ENCODE peak calls at places on chromosomes 12 and 14, in eight cellular contexts. D is HTR-8/SVneo; P is HT-29; B is heart left ventricle; Q is stimulated activated CD4-positive, alpha-beta T cell treated with anti-CD3 and anti-CD28 coated beads, Interleukin-4, amount 100 ng/mL, for 1 hour; U is activated T-cell treated with anti-CD3 and anti-CD28 coated beads for 1 hour; Z is lung; T is hippocampal formation. C is an unnamed sample.
A peak's percentile ranks its signal among the peaks of the same experiment; 100 is the strongest.

GRCh38 chr14:54450535-54450934 is 9.4 kb upstream of the CNIH1 start:
- DNase-seq in D (no peak), P (no peak), B (no peak), Q (no peak), U (no peak), Z (no peak), T (no peak), C (no peak)

GRCh38 chr12:9404469-9405260 is 196.5 kb upstream of the PZP start:
- DNase-seq in D (peak; percentile 4), P (no peak), B (no peak), Q (peak; percentile 13), U (peak; percentile 16), Z (no peak), T (no peak), C (no peak)

GRCh38 chr12:22340143-22340542 is 5.6 kb upstream of the ST8SIA1 start:
- DNase-seq in D (no peak), P (no peak), B (no peak), Q (no peak), U (no peak), Z (no peak), T (no peak), C (no peak)

GRCh38 chr12:18723752-18724151 is 14.1 kb downstream of the PLCZ1 start:
- DNase-seq in D (peak; percentile 28), P (peak; percentile 66), B (no peak), Q (no peak), U (no peak), Z (no peak), T (no peak), C (no peak)

GRCh38 chr12:121939992-121940766 is 21.8 kb downstream of the CFAP251 start:
- DNase-seq in D (no peak), P (no peak), B (no peak), Q (no peak), U (no peak), Z (no peak), T (no peak), C (no peak)

GRCh38 chr14:33636715-33637114 is 314.2 kb downstream of the EGLN3 start:
- DNase-seq in D (no peak), P (no peak), B (no peak), Q (no peak), U (no peak), Z (no peak), T (no peak), C (no peak)

GRCh38 chr12:52390739-52391617 is 5.5 kb upstream of the KRT84 start:
- DNase-seq in D (no peak), P (peak; percentile 49), B (no peak), Q (no peak), U (no peak), Z (no peak), T (no peak), C (peak; percentile 25)

GRCh38 chr12:132351751-132352495 is 22.5 kb upstream of the GALNT9 start:
- DNase-seq in D (no peak), P (no peak), B (peak; percentile 15), Q (no peak), U (no peak), Z (no peak), T (no peak), C (no peak)

GRCh38 chr14:92885279-92886061 is 37.5 kb upstream of the CHGA start:
- DNase-seq in D (no peak), P (no peak), B (no peak), Q (no peak), U (no peak), Z (no peak), T (no peak), C (no peak)

GRCh38 chr14:31297701-31298344 is 90.2 kb upstream of the HECTD1 start:
- DNase-seq in D (no peak), P (no peak), B (no peak), Q (no peak), U (no peak), Z (no peak), T (no peak), C (no peak)

GRCh38 chr12:65968889-65969509 is 144.7 kb downstream of the HMGA2 start:
- DNase-seq in D (no peak), P (no peak), B (no peak), Q (no peak), U (no peak), Z (no peak), T (no peak), C (no peak)

GRCh38 chr14:61320806-61321384 is 484 bp upstream of the PRKCH start:
- DNase-seq in D (no peak), P (peak; percentile 35), B (no peak), Q (no peak), U (no peak), Z (no peak), T (no peak), C (no peak)

GRCh38 chr14:58607571-58608317 is 30.0 kb upstream of the DACT1 start:
- DNase-seq in D (no peak), P (no peak), B (no peak), Q (no peak), U (no peak), Z (no peak), T (no peak), C (no peak)

GRCh38 chr12:24256636-24257150 is 307.2 kb upstream of the SOX5 start:
- DNase-seq in D (no peak), P (no peak), B (no peak), Q (no peak), U (no peak), Z (no peak), T (no peak), C (no peak)

GRCh38 chr12:64125913-64126312 is 96.2 kb downstream of the KICS2 start:
- DNase-seq in D (no peak), P (no peak), B (no peak), Q (no peak), U (no peak), Z (no peak), T (no peak), C (no peak)

GRCh38 chr12:2682301-2683282 is 112.2 kb upstream of the FKBP4 start:
- DNase-seq in D (peak; percentile 66), P (peak; percentile 63), B (no peak), Q (no peak), U (no peak), Z (peak; percentile 28), T (no peak), C (no peak)

GRCh38 chr12:92810370-92810769 is 107.6 kb downstream of the PLEKHG7 start:
- DNase-seq in D (no peak), P (no peak), B (no peak), Q (no peak), U (no peak), Z (no peak), T (no peak), C (no peak)

GRCh38 chr12:51320695-51321320 is 3.2 kb downstream of the BIN2 start:
- DNase-seq in D (no peak), P (peak; percentile 14), B (no peak), Q (no peak), U (no peak), Z (no peak), T (no peak), C (no peak)

GRCh38 chr14:68392393-68393085 is 400.3 kb downstream of the ZFP36L1 start:
- DNase-seq in D (no peak), P (no peak), B (peak; percentile 73), Q (no peak), U (no peak), Z (peak; percentile 55), T (peak; percentile 37), C (no peak)

GRCh38 chr12:120534703-120535655 is 823 bp downstream of the RNF10 start:
- DNase-seq in D (peak; percentile 46), P (peak; percentile 78), B (peak; percentile 50), Q (peak; percentile 54), U (peak; percentile 27), Z (peak; percentile 41), T (no peak), C (no peak)

GRCh38 chr14:99159341-99160340 is 112.4 kb downstream of the BCL11B start:
- DNase-seq in D (no peak), P (no peak), B (no peak), Q (no peak), U (no peak), Z (no peak), T (no peak), C (no peak)

GRCh38 chr14:93430889-93431670 is at the start of gene UNC79:
- DNase-seq in D (no peak), P (no peak), B (no peak), Q (no peak), U (no peak), Z (no peak), T (peak; percentile 56), C (peak; percentile 65)

GRCh38 chr14:23123419-23123818 is 4.4 kb upstream of the CEBPE start:
- DNase-seq in D (no peak), P (peak; percentile 71), B (peak; percentile 90), Q (no peak), U (no peak), Z (peak; percentile 75), T (no peak), C (no peak)

GRCh38 chr14:24080888-24081738 is 9.8 kb downstream of the CPNE6 start:
- DNase-seq in D (peak; percentile 35), P (peak; percentile 24), B (no peak), Q (peak; percentile 72), U (peak; percentile 59), Z (peak; percentile 73), T (peak; percentile 34), C (peak; percentile 56)

GRCh38 chr12:121795029-121795977 is 1.8 kb upstream of the RHOF start:
- DNase-seq in D (peak; percentile 85), P (peak; percentile 96), B (peak; percentile 89), Q (peak; percentile 85), U (peak; percentile 81), Z (peak; percentile 89), T (peak; percentile 78), C (peak; percentile 73)

GRCh38 chr14:97776890-97777564 is 979.8 kb downstream of the VRK1 start:
- DNase-seq in D (no peak), P (no peak), B (no peak), Q (no peak), U (no peak), Z (no peak), T (no peak), C (no peak)

GRCh38 chr12:122471324-122472226 is 29.2 kb downstream of the ZCCHC8 start:
- DNase-seq in D (peak; percentile 56), P (peak; percentile 76), B (no peak), Q (no peak), U (no peak), Z (no peak), T (no peak), C (no peak)

GRCh38 chr12:58668831-58669230 is 251.5 kb downstream of the LRIG3 start:
- DNase-seq in D (peak; percentile 23), P (no peak), B (no peak), Q (no peak), U (no peak), Z (no peak), T (no peak), C (no peak)

GRCh38 chr14:61322011-61322798 is 826 bp downstream of the PRKCH start:
- DNase-seq in D (no peak), P (no peak), B (peak; percentile 55), Q (peak; percentile 52), U (no peak), Z (peak; percentile 68), T (no peak), C (no peak)

GRCh38 chr14:71322660-71323250 is 415.5 kb downstream of the PCNX1 start:
- DNase-seq in D (peak; percentile 69), P (peak; percentile 53), B (no peak), Q (no peak), U (no peak), Z (no peak), T (no peak), C (no peak)

GRCh38 chr12:125284945-125285344 is 219.7 kb downstream of the AACS start:
- DNase-seq in D (no peak), P (no peak), B (no peak), Q (no peak), U (no peak), Z (no peak), T (no peak), C (no peak)

GRCh38 chr12:52148541-52149181 is 43.2 kb downstream of the KRT80 start:
- DNase-seq in D (no peak), P (peak; percentile 97), B (no peak), Q (no peak), U (no peak), Z (peak; percentile 86), T (no peak), C (no peak)